ENCODE peak calls at places on chromosomes 3 and 15, in five cellular contexts. K is heart left ventricle, N is uterus, C is HCT116, F is psoas muscle. R is an unnamed sample.

GRCh38 chr3:127423856-127424765 is 136.3 kb upstream of the PRR20G start:
- DNase-seq in N (no peak), C (no peak), F (no peak), K (no peak), R (no peak)

GRCh38 chr15:55907797-55908196 is 85.6 kb downstream of the NEDD4 start:
- DNase-seq in K (no peak), N (no peak), C (peak), F (no peak), R (no peak)

GRCh38 chr15:93359780-93360161 is 270.8 kb upstream of the RGMA start:
- DNase-seq in C (no peak), F (no peak), K (no peak), N (no peak), R (no peak)

GRCh38 chr3:17832021-17832420 is 89.6 kb upstream of the TBC1D5 start:
- DNase-seq in C (no peak), K (no peak), F (no peak), N (no peak), R (no peak)

GRCh38 chr15:65663521-65663920 is 41.8 kb downstream of the SLC24A1 start:
- DNase-seq in F (no peak), K (no peak), N (no peak), C (no peak), R (no peak)

GRCh38 chr3:87706176-87706575 is 352.6 kb downstream of the CGGBP1 start:
- DNase-seq in K (no peak), C (no peak), N (no peak), F (no peak), R (no peak)

GRCh38 chr15:66298803-66299251 is 5.5 kb downstream of the DIS3L start:
- DNase-seq in C (no peak), F (no peak), N (no peak), K (no peak), R (no peak)

GRCh38 chr15:78761020-78761419 is 50.2 kb downstream of the ADAMTS7 start:
- DNase-seq in N (no peak), C (no peak), K (peak), F (peak), R (no peak)

GRCh38 chr15:58298883-58299282 is 132.9 kb upstream of the LIPC start:
- DNase-seq in K (no peak), F (no peak), C (no peak), N (no peak), R (no peak)

GRCh38 chr3:126018545-126018944 is 49.6 kb downstream of the ROPN1B start:
- DNase-seq in C (no peak), F (no peak), K (no peak), N (no peak), R (no peak)

GRCh38 chr15:89767411-89767915 is 8.7 kb upstream of the MESP2 start:
- DNase-seq in N (no peak), C (no peak), K (no peak), F (no peak), R (no peak)

GRCh38 chr3:197591816-197592215 is 36.0 kb upstream of the BDH1 start:
- DNase-seq in N (no peak), C (no peak), K (no peak), F (no peak), R (no peak)

GRCh38 chr15:45637552-45638033 is 2.8 kb downstream of the SQOR start:
- DNase-seq in K (peak), F (peak), C (no peak), N (peak), R (no peak)

GRCh38 chr15:51947124-51947523 is 24.5 kb downstream of the LEO1 start:
- DNase-seq in K (no peak), N (no peak), C (no peak), F (no peak), R (no peak)

GRCh38 chr3:27589795-27590194 is 105.6 kb upstream of the SLC4A7 start:
- DNase-seq in K (no peak), F (no peak), C (no peak), N (no peak), R (no peak)

GRCh38 chr3:23629181-23629893 is 176.4 kb upstream of the UBE2E1 start:
- DNase-seq in C (no peak), F (no peak), K (no peak), N (no peak), R (no peak)

GRCh38 chr15:23877502-23878412 is 190.7 kb upstream of the NDN start:
- DNase-seq in N (peak), K (peak), F (peak), C (no peak), R (peak)

GRCh38 chr3:50246517-50246954 is 10.5 kb downstream of the GNAI2 start:
- DNase-seq in F (no peak), C (peak), K (peak), N (peak), R (no peak)

GRCh38 chr15:88331291-88331690 is 74.8 kb upstream of the NTRK3 start:
- DNase-seq in K (no peak), C (peak), N (no peak), F (no peak), R (no peak)

GRCh38 chr3:119395923-119396358 is 67.5 kb downstream of the TMEM39A start:
- DNase-seq in N (no peak), C (no peak), K (no peak), F (no peak), R (no peak)

GRCh38 chr3:114394551-114394950 is 100.7 kb downstream of the TIGIT start:
- DNase-seq in C (no peak), K (no peak), N (no peak), F (no peak), R (no peak)

GRCh38 chr15:34733621-34734020 is 21.2 kb downstream of the GJD2 start:
- DNase-seq in N (no peak), F (no peak), C (no peak), K (no peak), R (no peak)

GRCh38 chr3:59185586-59186381 is 136.0 kb upstream of the CFAP20DC start:
- DNase-seq in N (no peak), F (no peak), C (no peak), K (no peak), R (no peak)

GRCh38 chr3:21484323-21485154 is 266.5 kb downstream of the ZNF385D start:
- DNase-seq in C (no peak), N (peak), F (no peak), K (peak), R (peak)

GRCh38 chr3:181383760-181384159 is 328.0 kb upstream of the SOX2 start:
- DNase-seq in N (no peak), F (no peak), K (no peak), C (no peak), R (no peak)

GRCh38 chr3:135618123-135618522 is 347.4 kb upstream of the PPP2R3A start:
- DNase-seq in F (no peak), N (no peak), C (no peak), K (no peak), R (no peak)

GRCh38 chr3:98777801-98778220 is 14.7 kb downstream of the ST3GAL6 start:
- DNase-seq in N (no peak), K (no peak), F (no peak), C (no peak), R (no peak)
- H3K27ac ChIP-seq in N (no peak), K (peak), F (no peak), C (no peak), R (no peak)

GRCh38 chr15:73996267-73996666 is 1.8 kb downstream of the PML start:
- DNase-seq in F (no peak), C (no peak), K (no peak), N (no peak), R (no peak)

GRCh38 chr15:73994912-73995622 is 551 bp downstream of the PML start:
- DNase-seq in N (peak), F (peak), K (no peak), C (no peak), R (no peak)

GRCh38 chr15:73997986-73998385 is 3.5 kb downstream of the PML start:
- DNase-seq in C (no peak), K (no peak), F (no peak), N (no peak), R (no peak)

GRCh38 chr15:73994419-73994883 is at the start of gene PML:
- DNase-seq in K (peak), C (peak), N (peak), F (peak), R (peak)

GRCh38 chr15:73996939-73997338 is 2.4 kb downstream of the PML start:
- DNase-seq in K (no peak), C (no peak), N (no peak), F (no peak), R (no peak)
- H3K4me3 ChIP-seq in K (no peak), C (no peak), N (peak), F (peak), R (peak)

GRCh38 chr3:146133436-146133835 is 27.5 kb downstream of the PLOD2 start:
- DNase-seq in N (no peak), C (no peak), F (no peak), K (no peak), R (no peak)
- H3K27ac ChIP-seq in N (peak), C (no peak), F (no peak), K (no peak), R (no peak)

GRCh38 chr3:170579646-170580045 is 6.2 kb downstream of the SLC7A14 start:
- DNase-seq in K (no peak), N (no peak), F (no peak), C (no peak), R (no peak)

GRCh38 chr3:170585008-170585936 is 603 bp downstream of the SLC7A14 start:
- DNase-seq in C (no peak), K (no peak), N (no peak), F (peak), R (no peak)

GRCh38 chr3:170589113-170589512 is 3.2 kb upstream of the SLC7A14 start:
- DNase-seq in K (no peak), F (no peak), N (no peak), C (no peak), R (no peak)

GRCh38 chr3:170585937-170586310 is at the start of gene SLC7A14:
- DNase-seq in C (no peak), N (no peak), K (no peak), F (no peak), R (peak)

GRCh38 chr3:170584585-170585007 is 1.3 kb downstream of the SLC7A14 start:
- DNase-seq in K (peak), F (peak), C (no peak), N (peak), R (peak)
- H3K4me3 ChIP-seq in K (no peak), F (no peak), C (no peak), N (no peak), R (peak)

GRCh38 chr15:68352401-68353062 is 75.0 kb downstream of the FEM1B start:
- DNase-seq in K (peak), N (peak), C (peak), F (peak), R (peak)

GRCh38 chr15:68354268-68354667 is 76.7 kb downstream of the FEM1B start:
- DNase-seq in N (no peak), C (no peak), F (no peak), K (no peak), R (no peak)

GRCh38 chr15:68353418-68354145 is 76.0 kb downstream of the FEM1B start:
- DNase-seq in K (peak), C (no peak), F (no peak), N (no peak), R (no peak)

GRCh38 chr15:68356778-68357177 is 75.2 kb downstream of the ITGA11 start:
- DNase-seq in F (no peak), C (no peak), N (no peak), K (no peak), R (no peak)

DNA sequence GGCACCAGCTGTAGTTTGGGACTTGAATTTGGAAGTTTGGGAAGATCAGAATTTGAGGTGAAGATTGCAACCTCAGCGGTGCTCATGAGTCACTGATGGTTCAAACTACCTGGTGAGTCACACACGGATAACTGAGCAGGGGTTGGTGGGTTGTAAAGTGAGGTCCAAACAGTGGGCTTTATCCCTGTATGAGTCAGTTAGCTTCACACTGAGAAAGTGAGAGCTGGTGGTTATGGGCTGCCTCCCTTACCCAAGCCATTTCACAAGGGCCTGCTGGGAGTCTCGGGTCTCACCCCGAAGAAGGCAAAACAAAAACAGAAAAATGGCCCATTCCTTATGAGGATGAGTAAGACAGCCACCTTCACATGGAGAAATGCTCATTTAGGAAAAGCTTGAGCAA is 77.0 kb downstream of the ITGA11 start:
- DNase-seq in C (peak), F (no peak), K (no peak), N (peak), R (no peak)
- H3K27ac ChIP-seq in C (peak), F (no peak), K (no peak), N (peak), R (no peak)

GRCh38 chr15:67969892-67970291 is 84.2 kb upstream of the PIAS1 start:
- DNase-seq in C (no peak), K (no peak), F (no peak), N (no peak), R (no peak)

GRCh38 chr15:67967871-67968423 is 86.2 kb upstream of the PIAS1 start:
- DNase-seq in C (no peak), K (peak), N (peak), F (peak), R (peak)

GRCh38 chr15:67973846-67974245 is 80.3 kb upstream of the PIAS1 start:
- DNase-seq in K (no peak), N (no peak), F (no peak), C (no peak), R (no peak)

GRCh38 chr15:67972377-67972776 is 81.7 kb upstream of the PIAS1 start:
- DNase-seq in F (no peak), C (no peak), K (no peak), N (no peak), R (no peak)

GRCh38 chr15:67968564-67969440 is 85.3 kb upstream of the PIAS1 start:
- DNase-seq in C (no peak), N (peak), F (no peak), K (no peak), R (peak)
- H3K4me3 ChIP-seq in C (no peak), N (peak), F (peak), K (no peak), R (peak)

DNA sequence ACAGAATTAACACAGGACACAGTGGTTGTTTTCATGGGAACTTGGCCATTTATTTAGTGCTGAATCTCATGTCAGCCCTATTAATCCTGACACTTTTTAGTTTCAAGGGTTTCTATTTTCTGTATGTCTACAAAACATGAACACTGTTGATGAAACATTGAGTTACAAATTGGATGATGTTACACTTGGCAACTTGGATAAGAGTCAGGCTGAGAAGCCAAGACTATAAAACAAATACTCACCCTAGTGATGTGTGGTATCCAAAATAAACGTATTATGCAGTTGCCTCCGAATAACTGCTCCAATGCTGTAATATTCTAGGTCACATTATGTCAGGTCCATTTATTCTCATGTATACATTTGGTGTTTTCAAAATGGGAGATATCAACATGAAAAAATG is 349.6 kb downstream of the ZIC1 start:
- DNase-seq in N (no peak), F (no peak), C (no peak), K (no peak), R (no peak)
- H3K27ac ChIP-seq in N (peak), F (peak), C (no peak), K (peak), R (peak)

R was measured in dorsolateral prefrontal cortex.